ENCODE peak calls at places on chromosomes 7 and 10, in six cellular contexts. F is SK-N-SH, B is HepG2, E is K562, T is H1, I is GM12878. K is an unnamed sample.
A peak's percentile ranks its signal among the peaks of the same experiment; 100 is the strongest.

GRCh38 chr7:150666412-150666811 is 19.1 kb upstream of the GIMAP2 start:
- DNase-seq in F (no peak), B (no peak), E (no peak), T (no peak), I (no peak), K (no peak)

GRCh38 chr7:32200593-32200992 is 130.4 kb upstream of the PDE1C start:
- DNase-seq in F (no peak), B (no peak), E (peak; percentile 33), T (no peak), I (no peak), K (no peak)

GRCh38 chr7:34832020-34832419 is 174.0 kb downstream of the NPSR1 start:
- DNase-seq in F (no peak), B (no peak), E (no peak), T (no peak), I (no peak), K (no peak)

GRCh38 chr10:90583416-90583815 is 274.4 kb downstream of the HTR7 start:
- DNase-seq in F (no peak), B (no peak), E (no peak), T (no peak), I (no peak), K (no peak)

GRCh38 chr10:99524050-99524666 is 8.6 kb upstream of the NKX2-3 start:
- DNase-seq in F (no peak), B (no peak), E (no peak), T (no peak), I (no peak), K (no peak)

GRCh38 chr10:82160291-82160690 is 285.3 kb downstream of the NRG3 start:
- DNase-seq in F (no peak), B (no peak), E (no peak), T (no peak), I (no peak), K (no peak)

GRCh38 chr10:5540886-5541285 is 16.1 kb downstream of the CALML3 start:
- DNase-seq in F (no peak), B (no peak), E (no peak), T (no peak), I (no peak), K (no peak)

GRCh38 chr7:47291461-47292051 is 290.4 kb downstream of the TNS3 start:
- DNase-seq in F (no peak), B (no peak), E (no peak), T (no peak), I (peak; percentile 50), K (peak; percentile 57)

GRCh38 chr10:86294346-86295265 is 72.0 kb downstream of the GRID1 start:
- DNase-seq in F (peak; percentile 4), B (no peak), E (no peak), T (peak; percentile 41), I (no peak), K (no peak)

GRCh38 chr10:29248987-29249386 is 39.9 kb upstream of the LYZL1 start:
- DNase-seq in F (no peak), B (no peak), E (no peak), T (no peak), I (no peak), K (no peak)

GRCh38 chr7:105126436-105126975 is 112.5 kb downstream of the KMT2E start:
- DNase-seq in F (peak; percentile 51), B (no peak), E (no peak), T (no peak), I (no peak), K (no peak)

GRCh38 chr7:46282155-46282554 is 361.1 kb upstream of the IGFBP3 start:
- DNase-seq in F (no peak), B (no peak), E (no peak), T (no peak), I (peak; percentile 15), K (no peak)

GRCh38 chr7:95845007-95845406 is 72.7 kb downstream of the DYNC1I1 start:
- DNase-seq in F (no peak), B (no peak), E (no peak), T (no peak), I (no peak), K (no peak)

GRCh38 chr7:138483516-138483915 is 23.5 kb downstream of the TRIM24 start:
- DNase-seq in F (no peak), B (no peak), E (no peak), T (no peak), I (no peak), K (no peak)

GRCh38 chr7:79988642-79989041 is 146.0 kb upstream of the GNAI1 start:
- DNase-seq in F (no peak), B (no peak), E (no peak), T (no peak), I (no peak), K (no peak)

GRCh38 chr10:128062837-128063563 is 63.2 kb downstream of the MKI67 start:
- DNase-seq in F (no peak), B (no peak), E (peak; percentile 11), T (no peak), I (peak; percentile 48), K (peak; percentile 90)

GRCh38 chr10:103787251-103787816 is 68.0 kb downstream of the SH3PXD2A start:
- DNase-seq in F (no peak), B (no peak), E (no peak), T (no peak), I (no peak), K (no peak)

GRCh38 chr7:26438078-26438477 is 146.4 kb downstream of the SNX10 start:
- DNase-seq in F (no peak), B (no peak), E (no peak), T (no peak), I (no peak), K (no peak)

DNA sequence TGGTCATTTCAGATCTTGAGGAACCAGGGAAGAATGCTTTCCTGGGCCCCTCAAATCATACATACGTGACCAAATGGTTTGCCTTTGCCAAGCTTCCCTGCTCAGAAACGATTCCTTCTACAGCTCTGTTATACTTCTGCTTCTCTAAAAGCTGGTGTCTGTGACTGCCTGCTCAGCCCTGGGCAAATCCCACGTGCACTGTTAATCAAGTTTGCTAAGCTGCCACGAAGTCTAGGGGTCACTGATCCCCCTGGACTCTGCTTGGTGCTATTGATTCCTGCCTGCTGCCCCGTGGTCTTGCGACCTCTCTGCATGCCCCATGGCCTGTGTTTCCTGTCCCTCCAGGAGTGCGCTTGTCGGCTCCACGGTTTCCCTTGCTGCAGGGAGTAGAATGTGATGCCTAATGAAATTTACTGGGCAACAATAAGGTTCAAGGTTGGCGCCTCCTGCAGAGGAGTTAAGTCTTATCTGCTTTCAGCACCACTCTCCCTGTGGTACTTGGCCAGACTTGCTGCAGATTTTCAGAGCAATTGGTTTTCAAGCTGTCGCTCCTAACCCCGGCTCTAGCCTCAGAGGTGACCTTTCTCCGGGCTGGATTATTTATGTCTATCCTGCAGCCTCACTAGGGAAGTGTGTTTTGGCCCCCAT is 201.6 kb upstream of the FZD8 start:
- DNase-seq in F (no peak), B (no peak), E (no peak), T (no peak), I (no peak), K (no peak)
- TF ChIP-seq GABPA in F (no peak), B (no peak), E (no peak), T (no peak), I (no peak), K (no peak)

DNA sequence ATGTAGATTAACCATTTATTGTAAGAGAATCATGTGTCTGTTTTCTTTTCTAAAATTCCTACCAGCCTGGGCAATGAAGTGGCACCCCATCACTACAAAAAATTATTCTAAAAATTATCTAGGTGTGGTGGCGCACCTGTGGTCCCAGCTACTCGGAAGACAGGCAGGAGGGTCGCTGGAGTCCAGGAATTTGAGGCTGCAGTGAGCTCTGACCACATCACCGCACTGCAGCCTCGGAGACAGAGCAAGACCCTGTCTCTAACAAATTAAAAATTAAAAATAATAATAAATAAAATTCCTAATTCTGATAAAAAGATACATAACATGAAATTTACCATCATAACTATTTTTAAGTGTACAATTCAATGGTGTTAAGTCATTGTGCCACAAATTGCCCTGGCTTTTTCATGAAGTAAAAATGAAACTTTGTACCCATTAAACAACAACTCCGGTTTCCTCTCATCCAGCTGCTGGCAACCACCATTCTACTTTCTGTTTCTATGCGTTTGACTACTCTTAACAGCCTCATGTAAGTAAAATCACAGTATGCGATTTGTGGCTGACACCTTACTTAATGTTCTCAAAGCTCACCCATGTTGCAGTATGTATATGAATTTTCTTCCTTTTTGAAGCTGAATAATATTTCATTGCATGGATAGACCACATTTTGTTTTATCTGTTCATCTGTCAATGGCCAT is 20.6 kb upstream of the USP6NL start:
- DNase-seq in F (no peak), B (no peak), E (no peak), T (no peak), I (peak; percentile 88), K (no peak)
- H3K27ac ChIP-seq in F (no peak overlapping the region), B (no peak overlapping the region), E (no peak overlapping the region), T (no peak overlapping the region), I (peak overlapping the region; percentile 25), K (no peak overlapping the region)

GRCh38 chr7:919114-919442 is 35.4 kb downstream of the ADAP1 start:
- DNase-seq in F (no peak), B (no peak), E (no peak), T (no peak), I (no peak), K (no peak)
- TF ChIP-seq GABPA in F (no peak), B (no peak), E (no peak), T (no peak), I (no peak), K (no peak)

DNA sequence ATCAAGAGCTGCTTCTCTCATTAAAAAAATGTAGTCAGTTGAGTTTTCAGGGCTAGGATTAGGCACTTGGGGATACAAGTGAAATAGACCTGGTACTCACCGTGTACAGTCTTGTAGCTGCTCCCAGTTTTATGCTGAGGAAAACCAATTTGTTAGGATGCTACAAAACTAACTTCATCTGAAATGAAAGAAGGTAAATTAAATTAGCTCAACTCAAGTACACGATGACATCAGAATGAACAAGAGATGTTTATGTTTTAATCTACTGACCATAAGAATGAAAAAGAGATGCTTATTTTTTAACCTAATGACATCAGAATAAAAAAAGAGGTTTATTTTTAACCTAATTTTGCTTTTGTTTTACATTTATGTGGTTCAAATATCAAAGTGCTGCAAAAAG is 73.7 kb downstream of the AP3M1 start:
- DNase-seq in F (no peak), B (no peak), E (no peak), T (no peak), I (no peak), K (no peak)
- H3K27ac ChIP-seq in F (peak overlapping the region; percentile 75), B (no peak overlapping the region), E (no peak overlapping the region), T (no peak overlapping the region), I (no peak overlapping the region), K (no peak overlapping the region)

GRCh38 chr10:53664620-53665019 is 892.0 kb upstream of the MBL2 start:
- DNase-seq in F (no peak), B (no peak), E (no peak), T (no peak), I (no peak), K (no peak)
- TF ChIP-seq GABPA in F (no peak), B (no peak), E (no peak), T (no peak), I (no peak), K (no peak)

DNA sequence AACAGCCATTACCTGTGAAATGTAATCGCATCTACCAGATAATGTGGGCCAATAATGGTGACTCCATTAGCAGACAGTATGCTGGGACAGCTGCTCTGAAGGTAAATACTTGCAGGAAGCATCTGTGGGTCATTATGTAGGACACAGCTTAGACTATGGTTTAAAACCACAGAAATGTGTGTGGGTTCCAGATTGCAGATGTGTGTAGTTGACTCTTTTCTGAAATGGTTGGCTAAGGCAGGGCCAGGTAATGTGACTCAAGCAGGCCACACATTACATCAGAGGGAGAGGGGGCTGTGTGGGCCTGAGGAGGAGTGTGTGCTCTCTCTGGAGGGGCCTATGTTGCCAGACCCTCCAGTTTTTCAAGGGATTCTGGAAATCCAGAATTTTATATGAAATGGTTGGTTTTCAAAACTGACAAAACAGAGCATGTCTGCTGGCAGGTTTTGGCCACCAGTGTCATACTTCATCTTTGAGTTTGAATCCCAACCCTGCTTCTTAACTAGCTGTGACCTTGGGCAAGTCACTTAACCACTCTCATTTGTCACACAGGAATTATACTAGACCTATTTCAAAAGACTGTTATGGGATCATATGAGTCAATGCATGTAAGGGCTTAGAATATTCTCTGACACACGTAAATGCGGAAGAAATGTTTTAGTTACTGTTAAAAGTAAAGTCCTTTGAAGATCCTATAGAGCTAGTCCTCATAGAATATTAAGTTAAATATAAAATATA is 64.5 kb downstream of the MCMBP start:
- DNase-seq in F (no peak), B (no peak), E (no peak), T (no peak), I (no peak), K (no peak)
- H3K27ac ChIP-seq in F (no peak overlapping the region), B (no peak overlapping the region), E (no peak overlapping the region), T (no peak overlapping the region), I (no peak overlapping the region), K (peak overlapping the region; percentile 36)